ENCODE peak calls at places on chromosome 15, in seven cellular contexts. N is psoas muscle, U is MCF 10A, J is left lung, K is esophagus muscularis mucosa, D is progenitor cell of endocrine pancreas, E is fibroblast of mammary gland. G is an unnamed sample.

GRCh38 chr15:100889359-100890058 is 9.9 kb downstream of the ALDH1A3 start:
- DNase-seq in N (peak; percentile 78), U (no peak), J (no peak), K (no peak), D (no peak), E (peak; percentile 88), G (no peak)

GRCh38 chr15:80162059-80162554 is 9.3 kb downstream of the FAH start:
- DNase-seq in N (no peak), U (no peak), J (no peak), K (no peak), D (no peak), E (peak; percentile 16), G (no peak)

GRCh38 chr15:73887481-73887880 is 14.1 kb downstream of the TBC1D21 start:
- DNase-seq in N (no peak), U (no peak), J (no peak), K (no peak), D (no peak), E (no peak), G (no peak)

GRCh38 chr15:48244923-48245322 is 38.8 kb downstream of the SLC12A1 start:
- DNase-seq in N (no peak), U (peak; percentile 81), J (no peak), K (no peak), D (no peak), E (peak; percentile 72), G (no peak)

GRCh38 chr15:57323806-57324589 is 52.3 kb upstream of the CGNL1 start:
- DNase-seq in N (no peak), U (peak; percentile 71), J (peak; percentile 18), K (no peak), D (no peak), E (peak; percentile 55), G (no peak)

GRCh38 chr15:37823601-37824275 is 110.7 kb upstream of the TMCO5A start:
- DNase-seq in N (no peak), U (no peak), J (no peak), K (no peak), D (no peak), E (no peak), G (no peak)

GRCh38 chr15:55253580-55253979 is 36.0 kb downstream of the RAB27A start:
- DNase-seq in N (no peak), U (peak; percentile 69), J (no peak), K (no peak), D (no peak), E (peak; percentile 83), G (no peak)

GRCh38 chr15:71443538-71443937 is 328.3 kb downstream of the THSD4 start:
- DNase-seq in N (peak; percentile 68), U (peak; percentile 71), J (no peak), K (no peak), D (peak; percentile 43), E (peak; percentile 60), G (peak; percentile 79)

GRCh38 chr15:88385078-88385700 is 82.0 kb downstream of the MRPL46 start:
- DNase-seq in N (no peak), U (peak; percentile 32), J (no peak), K (no peak), D (no peak), E (peak; percentile 53), G (no peak)

GRCh38 chr15:87538327-87538834 is 718.2 kb downstream of the NTRK3 start:
- DNase-seq in N (no peak), U (no peak), J (no peak), K (no peak), D (no peak), E (no peak), G (no peak)

GRCh38 chr15:92205255-92205739 is 188.4 kb upstream of the ST8SIA2 start:
- DNase-seq in N (no peak), U (peak; percentile 9), J (no peak), K (peak; percentile 86), D (no peak), E (no peak), G (no peak)

GRCh38 chr15:61621865-61622264 is 392.8 kb upstream of the RORA start:
- DNase-seq in N (no peak), U (no peak), J (no peak), K (no peak), D (no peak), E (no peak), G (no peak)

GRCh38 chr15:51253385-51253784 is 85.0 kb downstream of the CYP19A1 start:
- DNase-seq in N (no peak), U (peak; percentile 5), J (no peak), K (no peak), D (no peak), E (peak; percentile 39), G (no peak)

GRCh38 chr15:71599404-71600225 is 210.7 kb upstream of the NR2E3 start:
- DNase-seq in N (peak; percentile 53), U (no peak), J (no peak), K (peak; percentile 74), D (no peak), E (no peak), G (no peak)

GRCh38 chr15:90869601-90870353 is 1.4 kb downstream of the FURIN start:
- DNase-seq in N (peak; percentile 84), U (peak; percentile 95), J (peak; percentile 90), K (no peak), D (no peak), E (peak; percentile 88), G (no peak)

GRCh38 chr15:50134524-50135024 is 15.5 kb upstream of the ATP8B4 start:
- DNase-seq in N (no peak), U (peak; percentile 62), J (no peak), K (no peak), D (no peak), E (peak; percentile 95), G (no peak)

GRCh38 chr15:63060699-63061098 is 18.2 kb downstream of the TPM1 start:
- DNase-seq in N (no peak), U (no peak), J (no peak), K (no peak), D (no peak), E (no peak), G (no peak)

GRCh38 chr15:37995461-37996347 is 61.3 kb downstream of the TMCO5A start:
- DNase-seq in N (no peak), U (peak; percentile 82), J (no peak), K (no peak), D (no peak), E (peak; percentile 91), G (peak; percentile 31)

GRCh38 chr15:33243869-33244268 is 49.4 kb upstream of the FMN1 start:
- DNase-seq in N (no peak), U (peak; percentile 74), J (no peak), K (peak; percentile 31), D (no peak), E (peak; percentile 67), G (no peak)

GRCh38 chr15:57026016-57026602 is 107.7 kb downstream of the TCF12 start:
- DNase-seq in N (no peak), U (no peak), J (no peak), K (no peak), D (no peak), E (no peak), G (no peak)

GRCh38 chr15:60548101-60548500 is 69.2 kb upstream of the ICE2 start:
- DNase-seq in N (no peak), U (no peak), J (no peak), K (no peak), D (no peak), E (no peak), G (no peak)

GRCh38 chr15:91861223-91861622 is 7.7 kb downstream of the SLCO3A1 start:
- DNase-seq in N (no peak), U (no peak), J (no peak), K (no peak), D (no peak), E (no peak), G (no peak)

GRCh38 chr15:44719293-44719999 is 8.1 kb downstream of the B2M start:
- DNase-seq in N (no peak), U (peak; percentile 16), J (no peak), K (no peak), D (no peak), E (peak; percentile 54), G (no peak)

GRCh38 chr15:45183001-45183400 is 4.8 kb downstream of the SHF start:
- DNase-seq in N (no peak), U (no peak), J (no peak), K (no peak), D (no peak), E (no peak), G (no peak)

GRCh38 chr15:29740692-29741311 is 81.5 kb downstream of the TJP1 start:
- DNase-seq in N (no peak), U (no peak), J (no peak), K (no peak), D (no peak), E (no peak), G (no peak)

GRCh38 chr15:73540161-73540560 is 93.0 kb downstream of the NPTN start:
- DNase-seq in N (no peak), U (peak; percentile 39), J (no peak), K (no peak), D (no peak), E (peak; percentile 42), G (no peak)

GRCh38 chr15:75720787-75721461 is 8.3 kb upstream of the CSPG4 start:
- DNase-seq in N (peak; percentile 86), U (peak; percentile 87), J (peak; percentile 85), K (no peak), D (no peak), E (peak; percentile 24), G (peak; percentile 46)
- TF ChIP-seq CTCF in N (peak; percentile 36), U (peak; percentile 59), J (no peak), K (peak; percentile 57), D (peak; percentile 42), E (no peak), G (no peak)

DNA sequence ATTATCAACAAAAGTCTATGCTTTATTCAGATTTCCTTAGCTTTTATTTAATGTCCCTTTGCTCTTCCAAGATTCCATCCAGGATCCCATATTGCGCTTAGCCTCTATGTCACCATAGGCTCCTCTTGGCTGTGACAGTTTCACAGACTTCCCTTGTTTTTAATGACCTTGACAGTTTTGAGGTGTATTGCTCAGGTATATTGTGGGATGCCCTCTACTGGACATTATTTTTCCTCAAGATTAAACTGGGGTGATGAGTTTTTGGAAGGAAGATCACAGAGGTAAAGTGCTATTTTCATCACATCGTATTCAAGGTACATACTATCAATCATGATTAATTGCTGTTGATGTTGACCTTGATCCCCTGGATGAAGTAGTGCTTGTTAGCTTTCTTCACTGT is 99.1 kb upstream of the SMAD3 start:
- DNase-seq in N (no peak), U (peak; percentile 31), J (no peak), K (peak; percentile 8), D (no peak), E (no peak), G (no peak)
- TF ChIP-seq CTCF in N (peak; percentile 6), U (peak; percentile 5), J (no peak), K (no peak), D (peak; percentile 45), E (peak; percentile 11), G (no peak)

DNA sequence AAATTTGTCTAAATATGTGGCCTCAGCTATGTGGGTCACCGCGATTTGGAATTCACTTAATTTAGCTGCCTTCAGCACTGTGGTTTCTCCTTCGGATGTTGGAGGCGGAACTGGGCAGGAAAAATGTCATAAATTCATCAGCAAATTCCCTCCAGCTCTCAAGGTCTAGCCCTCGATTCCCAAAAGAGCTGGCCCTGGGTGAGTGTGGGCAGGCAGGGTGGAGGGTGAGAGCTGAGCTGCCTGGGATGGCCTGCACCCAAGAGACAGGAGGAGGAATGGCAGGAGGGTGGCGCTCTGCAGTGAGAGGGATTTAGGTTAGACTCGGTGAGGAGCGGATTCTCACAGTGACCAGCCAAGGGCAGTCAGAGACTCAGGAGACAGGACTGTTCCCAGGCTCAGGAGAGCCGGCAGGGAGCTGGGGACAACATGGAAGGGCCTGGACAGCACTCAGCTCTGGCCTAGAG is 57.1 kb downstream of the FEM1B start:
- DNase-seq in N (no peak), U (peak; percentile 34), J (no peak), K (no peak), D (no peak), E (peak; percentile 43), G (no peak)
- TF ChIP-seq CTCF in N (no peak), U (no peak), J (no peak), K (no peak), D (no peak), E (no peak), G (no peak)

GRCh38 chr15:70260096-70260495 is 162.4 kb upstream of the TLE3 start:
- DNase-seq in N (no peak), U (no peak), J (no peak), K (no peak), D (no peak), E (no peak), G (no peak)
- TF ChIP-seq CTCF in N (no peak), U (no peak), J (no peak), K (no peak), D (no peak), E (no peak), G (no peak)